ENCODE peak calls at places on chromosomes 2 and 18, in ten cellular contexts. D is sciatic nerve; Z is nephron progenitor cell; C is stimulated activated CD8-positive, alpha-beta memory T cell treated with anti-CD3 and anti-CD28 coated beads, Interleukin-7, amount 100 ng/mL, for 1 hour; N is stimulated activated CD4-positive, alpha-beta T cell treated with anti-CD3 and anti-CD28 coated beads, Interleukin-2, amount 100 ng/mL, for 48 hours; E is choroid plexus epithelial cell; Y is fibroblast of the aortic adventitia; P is cardiac fibroblast; W is natural killer cell treated with Interleukin-12 subunit alpha and Interleukin-12 subunit beta and Interleukin-15 and Interleukin-18, amount 100 ng/mL, for 72 hours; L is MV-4-11. A is an unnamed sample.

GRCh38 chr2:137566387-137566786 is 397.9 kb upstream of the HNMT start:
- DNase-seq in D (no peak), Z (no peak), C (no peak), N (no peak), E (no peak), Y (no peak), P (no peak), W (no peak), L (no peak), A (no peak)

GRCh38 chr2:217774232-217774631 is 228.6 kb downstream of the TNS1 start:
- DNase-seq in D (no peak), Z (no peak), C (no peak), N (no peak), E (no peak), Y (no peak), P (no peak), W (no peak), L (no peak), A (no peak)

GRCh38 chr18:46452820-46453219 is 204.2 kb downstream of the LOXHD1 start:
- DNase-seq in D (no peak), Z (no peak), C (no peak), N (no peak), E (peak), Y (peak), P (no peak), W (no peak), L (no peak), A (peak)

GRCh38 chr2:176789751-176790150 is 422.8 kb upstream of the HNRNPA3 start:
- DNase-seq in D (no peak), Z (no peak), C (no peak), N (no peak), E (no peak), Y (no peak), P (no peak), W (no peak), L (no peak), A (no peak)

GRCh38 chr2:71492112-71492511 is 38.8 kb downstream of the DYSF start:
- DNase-seq in D (peak), Z (no peak), C (no peak), N (no peak), E (no peak), Y (no peak), P (peak), W (no peak), L (no peak), A (no peak)

GRCh38 chr2:236657801-236658200 is 88.2 kb downstream of the ACKR3 start:
- DNase-seq in D (no peak), Z (no peak), C (no peak), N (no peak), E (peak), Y (no peak), P (no peak), W (no peak), L (no peak), A (no peak)

GRCh38 chr2:46045888-46046287 is 251.3 kb upstream of the EPAS1 start:
- DNase-seq in D (no peak), Z (no peak), C (no peak), N (no peak), E (no peak), Y (no peak), P (no peak), W (no peak), L (no peak), A (no peak)

GRCh38 chr2:222813177-222813843 is 47.5 kb upstream of the ACSL3 start:
- DNase-seq in D (no peak), Z (no peak), C (no peak), N (peak), E (no peak), Y (no peak), P (no peak), W (no peak), L (no peak), A (no peak)

GRCh38 chr2:74448771-74449170 is 6.1 kb upstream of the INO80B start:
- DNase-seq in D (no peak), Z (no peak), C (no peak), N (no peak), E (no peak), Y (no peak), P (no peak), W (no peak), L (no peak), A (no peak)

GRCh38 chr18:43949291-43949690 is 672.0 kb upstream of the SYT4 start:
- DNase-seq in D (no peak), Z (no peak), C (no peak), N (no peak), E (no peak), Y (no peak), P (no peak), W (no peak), L (no peak), A (no peak)

GRCh38 chr2:20333738-20334137 is 16.9 kb downstream of the PUM2 start:
- DNase-seq in D (no peak), Z (no peak), C (no peak), N (no peak), E (no peak), Y (no peak), P (no peak), W (no peak), L (no peak), A (no peak)

GRCh38 chr2:41610501-41611242 is 437.1 kb upstream of the PKDCC start:
- DNase-seq in D (no peak), Z (no peak), C (no peak), N (no peak), E (peak), Y (peak), P (peak), W (no peak), L (no peak), A (no peak)

GRCh38 chr2:150431975-150432374 is 55.5 kb downstream of the RND3 start:
- DNase-seq in D (no peak), Z (no peak), C (no peak), N (no peak), E (no peak), Y (no peak), P (no peak), W (no peak), L (no peak), A (no peak)

GRCh38 chr2:86274918-86275275 is 62.5 kb downstream of the REEP1 start:
- DNase-seq in D (no peak), Z (no peak), C (no peak), N (no peak), E (peak), Y (peak), P (peak), W (no peak), L (no peak), A (no peak)

GRCh38 chr2:99648115-99648850 is 158.5 kb upstream of the REV1 start:
- DNase-seq in D (no peak), Z (no peak), C (no peak), N (no peak), E (no peak), Y (no peak), P (peak), W (no peak), L (peak), A (no peak)

A was measured in NCI-H2171.